ENCODE peak calls at places on chromosomes 11 and 22, in four cellular contexts. B, I, A and W are unnamed samples.

GRCh38 chr11:28727254-28727653 is 619.1 kb downstream of the METTL15 start:
- DNase-seq in B (no peak), I (no peak), A (no peak), W (no peak)

GRCh38 chr11:126398296-126398695 is 42.8 kb downstream of the ST3GAL4 start:
- DNase-seq in B (no peak), I (no peak), A (no peak), W (no peak)

GRCh38 chr11:1401656-1402221 is 12.0 kb downstream of the BRSK2 start:
- DNase-seq in B (no peak), I (peak), A (peak), W (no peak)

GRCh38 chr11:72812968-72813739 is 1.1 kb upstream of the ATG16L2 start:
- DNase-seq in B (peak), I (peak), A (peak), W (peak)

GRCh38 chr11:124970925-124971324 is 16.9 kb downstream of the CCDC15 start:
- DNase-seq in B (no peak), I (peak), A (peak), W (no peak)

GRCh38 chr22:42939451-42939881 is 75.5 kb downstream of the PACSIN2 start:
- DNase-seq in B (no peak), I (no peak), A (no peak), W (no peak)

GRCh38 chr22:46360891-46361290 is 25.4 kb downstream of the TRMU start:
- DNase-seq in B (no peak), I (no peak), A (no peak), W (no peak)

GRCh38 chr11:587978-588380 is 11.7 kb downstream of the PHRF1 start:
- DNase-seq in B (no peak), I (peak), A (no peak), W (no peak)

GRCh38 chr22:18044548-18045271 is 20.3 kb upstream of the MICAL3 start:
- DNase-seq in B (no peak), I (no peak), A (no peak), W (no peak)

GRCh38 chr22:20463324-20464095 is 25.9 kb upstream of the SCARF2 start:
- DNase-seq in B (no peak), I (no peak), A (no peak), W (peak)

GRCh38 chr11:729492-730074 is 17.7 kb upstream of the TALDO1 start:
- DNase-seq in B (no peak), I (no peak), A (no peak), W (no peak)

GRCh38 chr11:44618561-44619425 is 53.3 kb downstream of the CD82 start:
- DNase-seq in B (no peak), I (no peak), A (no peak), W (no peak)

GRCh38 chr11:129285387-129285786 is 90.3 kb upstream of the BARX2 start:
- DNase-seq in B (no peak), I (no peak), A (no peak), W (no peak)

GRCh38 chr11:70863988-70864387 is 388.4 kb downstream of the SHANK2 start:
- DNase-seq in B (no peak), I (no peak), A (no peak), W (no peak)

DNA sequence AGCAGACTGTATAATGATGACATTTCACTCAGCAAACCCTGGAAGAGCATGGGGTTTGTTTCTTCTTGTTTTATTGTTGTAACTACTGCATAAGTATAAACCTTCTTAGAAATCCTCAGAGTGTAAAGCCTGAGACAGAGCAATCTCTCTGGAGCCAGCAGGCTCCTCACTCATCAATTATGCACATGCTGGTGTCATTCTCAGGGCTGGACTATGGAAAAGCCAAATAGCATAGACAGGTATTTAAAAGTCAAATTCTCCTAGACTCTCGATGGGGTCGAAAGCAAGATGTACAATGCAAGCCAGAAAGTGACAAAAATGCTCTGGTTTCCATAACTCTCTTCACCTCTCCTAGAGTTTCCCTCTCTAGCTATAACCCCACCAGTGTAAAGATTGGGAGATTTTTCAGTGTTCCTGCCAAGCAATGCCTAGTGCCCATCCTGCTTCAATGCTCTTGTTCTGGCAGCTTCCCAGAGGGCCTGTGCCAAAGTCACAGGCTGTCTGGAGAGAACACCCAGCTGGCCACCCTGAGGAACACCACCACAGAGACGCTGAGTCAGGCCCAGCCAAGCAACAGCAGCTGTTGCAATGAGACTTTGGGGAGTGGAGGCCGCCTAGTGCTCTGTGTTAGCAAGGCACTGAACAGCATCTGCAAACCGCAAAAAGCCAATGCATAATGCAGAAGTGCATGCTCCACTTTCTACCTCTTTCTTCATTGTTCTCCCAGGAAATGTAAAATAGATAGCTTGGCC is 167.9 kb downstream of the NXPE2 start:
- DNase-seq in B (no peak), I (no peak), A (peak), W (no peak)
- TF ChIP-seq CTCF in B (no peak), I (no peak), A (no peak), W (no peak)

DNA sequence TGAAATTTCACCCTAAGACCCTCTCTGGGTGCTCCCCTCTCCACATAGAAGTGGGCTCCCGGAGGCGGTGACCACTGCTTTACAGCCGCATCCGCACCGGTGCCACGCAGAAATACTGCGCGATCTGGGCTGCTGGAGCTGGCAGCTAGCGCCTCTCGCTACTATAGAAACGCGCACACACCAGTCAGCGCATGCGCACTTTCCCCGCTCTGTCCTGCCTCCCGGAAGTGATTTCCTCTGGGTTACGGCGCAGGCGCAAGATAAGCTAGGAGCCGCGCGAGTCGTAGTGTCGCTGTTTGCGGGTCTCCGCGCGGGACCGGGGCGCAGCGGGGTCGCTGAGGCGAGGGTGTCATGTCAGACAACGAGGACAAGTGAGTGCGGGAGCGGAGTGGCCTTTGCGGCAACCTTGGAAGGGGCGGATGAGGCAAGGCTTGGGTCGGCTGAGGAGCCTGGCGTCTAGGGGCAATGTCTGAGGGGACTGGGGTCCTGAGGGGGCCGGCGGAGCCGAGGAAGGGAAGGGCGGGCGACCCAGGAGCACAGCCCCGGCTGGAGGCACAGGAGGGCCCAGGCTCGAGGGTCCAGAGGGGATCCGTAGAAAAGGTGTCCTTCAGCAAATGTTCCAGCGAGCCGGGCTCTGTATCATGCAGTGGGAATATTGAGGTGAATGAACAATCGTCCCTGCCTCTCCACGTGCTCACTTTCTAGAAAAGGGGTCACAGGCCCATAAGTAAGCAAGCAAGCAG is at the start of the genes C22orf23 and POLR2F:
- DNase-seq in B (peak), I (peak), A (peak), W (peak)
- TF ChIP-seq CTCF in B (peak), I (no peak), A (no peak), W (no peak)

GRCh38 chr11:65540290-65541092 is 15.6 kb downstream of the SCYL1 start:
- DNase-seq in B (peak), I (peak), A (peak), W (peak)

GRCh38 chr11:65541093-65542010 is 16.5 kb downstream of the SCYL1 start:
- DNase-seq in B (no peak), I (no peak), A (no peak), W (no peak)

GRCh38 chr11:65538915-65539374 is 14.1 kb downstream of the SCYL1 start:
- DNase-seq in B (no peak), I (no peak), A (peak), W (no peak)

GRCh38 chr11:65538232-65538914 is 13.5 kb downstream of the SCYL1 start:
- DNase-seq in B (no peak), I (no peak), A (no peak), W (no peak)

GRCh38 chr11:65539401-65540289 is 14.8 kb downstream of the SCYL1 start:
- DNase-seq in B (no peak), I (no peak), A (peak), W (peak)
- TF ChIP-seq CTCF in B (no peak), I (no peak), A (no peak), W (no peak)

GRCh38 chr11:103325686-103326069 is 216.5 kb downstream of the DYNC2H1 start:
- DNase-seq in B (no peak), I (no peak), A (peak), W (no peak)

GRCh38 chr11:103322861-103323260 is 213.6 kb downstream of the DYNC2H1 start:
- DNase-seq in B (no peak), I (peak), A (no peak), W (no peak)

GRCh38 chr11:103327721-103328120 is 218.5 kb downstream of the DYNC2H1 start:
- DNase-seq in B (no peak), I (peak), A (no peak), W (no peak)

DNA sequence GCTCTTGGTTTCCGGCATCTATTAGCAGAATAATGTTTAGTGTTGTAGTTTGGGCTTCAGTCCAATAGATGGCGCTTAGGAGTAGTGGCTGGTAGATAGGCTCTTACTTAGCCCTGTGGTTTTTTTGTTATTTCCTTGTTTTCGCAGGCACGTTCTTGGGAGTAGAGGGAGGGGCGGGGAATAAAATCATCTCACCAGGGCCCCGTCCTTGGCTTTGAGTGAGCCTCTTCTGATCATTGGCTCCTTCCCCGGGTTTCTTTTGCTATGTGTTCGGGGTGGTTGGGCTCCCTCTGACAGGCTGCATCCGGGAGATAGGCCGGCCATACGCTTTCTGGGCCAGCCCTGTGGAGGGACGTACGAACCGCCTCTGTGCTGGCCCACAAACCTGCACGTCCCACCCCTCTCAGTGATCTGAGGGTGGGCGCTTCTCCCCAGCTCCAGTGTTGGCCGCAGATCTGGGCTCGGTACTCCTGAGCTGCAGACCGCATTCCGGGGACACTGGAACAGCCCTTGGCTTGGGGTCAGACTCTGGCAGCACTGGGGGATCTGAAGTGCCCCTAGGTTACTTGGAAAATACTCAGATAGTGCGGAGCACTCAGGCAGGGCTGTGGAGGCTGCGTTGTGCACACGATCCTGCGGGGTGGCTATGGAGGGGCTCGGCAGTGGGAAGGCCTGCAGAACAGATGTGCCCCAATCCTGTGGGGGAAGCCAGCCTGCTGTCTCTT is 217.0 kb downstream of the DYNC2H1 start:
- DNase-seq in B (no peak), I (peak), A (peak), W (no peak)
- TF ChIP-seq CTCF in B (peak), I (peak), A (peak), W (no peak)

DNA sequence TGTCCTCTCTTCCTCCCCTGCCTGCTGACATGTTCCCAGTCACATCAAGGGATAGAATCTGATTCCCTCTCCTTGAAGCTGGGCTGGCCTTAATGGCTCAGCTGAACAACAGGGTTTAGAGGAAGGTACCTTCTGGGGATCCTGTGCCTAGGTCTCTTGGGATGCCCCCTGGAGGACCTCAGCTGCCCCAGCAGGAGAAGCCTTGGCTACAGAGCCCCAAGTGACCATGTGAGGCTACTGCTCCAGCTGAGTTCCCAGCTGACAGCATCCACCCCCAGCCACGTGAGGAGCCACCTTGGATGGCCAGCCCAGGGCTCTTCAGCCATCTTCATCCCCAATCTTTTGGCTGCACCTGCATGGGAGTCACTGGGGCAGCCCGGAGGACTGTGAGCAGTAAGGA is 1499.3 kb downstream of the TBC1D22A start:
- DNase-seq in B (no peak), I (no peak), A (no peak), W (no peak)
- TF ChIP-seq CTCF in B (no peak), I (no peak), A (no peak), W (no peak)

GRCh38 chr11:116284930-116285329 is 487.9 kb downstream of the BUD13 start:
- DNase-seq in B (no peak), I (no peak), A (no peak), W (no peak)

GRCh38 chr11:116282481-116282880 is 490.3 kb downstream of the BUD13 start:
- DNase-seq in B (no peak), I (no peak), A (no peak), W (no peak)

GRCh38 chr11:116283300-116283699 is 489.5 kb downstream of the BUD13 start:
- DNase-seq in B (no peak), I (no peak), A (no peak), W (no peak)

GRCh38 chr11:116278076-116278475 is 494.7 kb downstream of the BUD13 start:
- DNase-seq in B (no peak), I (no peak), A (no peak), W (no peak)

DNA sequence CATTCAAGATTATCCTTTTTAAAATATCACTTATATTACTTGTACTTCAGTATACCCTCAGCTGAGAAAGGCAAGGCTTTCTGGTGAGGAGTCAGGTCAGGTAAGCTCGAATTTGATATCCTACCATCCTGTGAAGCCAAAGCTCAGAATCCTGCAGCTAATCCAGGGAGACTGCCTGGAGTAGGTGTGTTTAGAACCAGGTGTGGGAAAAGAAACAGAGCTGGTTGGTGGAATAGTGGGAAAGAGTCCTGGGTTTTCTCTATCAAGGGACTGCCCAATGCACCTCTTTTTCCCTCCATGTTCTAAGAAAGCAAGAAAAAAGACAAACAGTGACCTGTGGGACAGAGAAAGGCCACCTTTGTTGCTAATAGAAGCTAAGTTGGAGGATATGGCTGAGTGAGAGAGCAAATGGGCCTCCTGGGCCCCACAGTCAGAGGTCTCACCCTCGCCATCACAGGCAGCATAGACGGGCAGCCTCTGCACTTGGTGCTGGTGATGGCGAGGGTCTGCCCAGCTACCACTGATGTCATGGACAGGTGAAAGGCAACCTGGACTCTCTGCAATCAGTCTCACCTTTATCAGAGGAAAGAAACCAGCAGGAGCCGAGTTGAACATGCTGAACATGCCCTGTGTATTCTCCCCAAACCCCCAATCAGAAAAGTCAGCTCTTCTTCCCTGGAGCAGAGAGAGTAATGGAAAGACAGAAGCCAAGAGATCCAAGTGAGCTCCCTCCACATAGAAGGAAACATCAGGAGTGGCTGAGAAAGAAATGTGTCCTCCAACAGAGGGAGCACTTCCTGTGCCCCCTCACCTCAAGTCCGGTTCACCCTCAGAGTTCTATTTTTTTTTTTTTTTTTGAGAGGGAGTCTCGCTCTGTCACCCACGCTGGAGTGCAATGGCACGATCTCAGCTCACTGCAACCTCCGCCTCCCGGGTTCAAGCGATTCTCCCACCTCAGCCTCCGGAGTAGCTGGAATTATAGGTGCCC is 491.3 kb downstream of the BUD13 start:
- DNase-seq in B (no peak), I (no peak), A (no peak), W (no peak)
- TF ChIP-seq CTCF in B (peak), I (no peak), A (peak), W (no peak)

DNA sequence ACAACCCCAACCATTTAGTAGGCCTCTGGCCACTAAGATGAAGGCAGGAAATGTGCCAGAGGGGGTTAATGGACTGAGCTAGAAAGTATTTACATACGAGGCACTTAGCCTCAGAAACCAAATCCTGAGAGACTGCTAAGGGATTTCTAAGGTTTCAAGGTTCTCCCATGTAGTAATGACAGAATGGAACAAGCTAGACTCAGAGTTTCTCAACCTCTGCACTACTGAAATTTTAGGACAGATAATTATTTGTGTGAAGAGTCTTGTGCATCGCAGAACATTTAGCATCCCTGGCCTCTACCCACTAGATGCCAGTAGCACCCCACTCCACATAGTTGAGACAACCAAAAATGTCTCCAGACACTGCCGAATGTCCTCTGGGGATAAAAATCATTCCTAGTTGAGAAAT is 54.8 kb upstream of the CHRM4 start:
- DNase-seq in B (no peak), I (no peak), A (no peak), W (no peak)
- TF ChIP-seq CTCF in B (no peak), I (peak), A (peak), W (no peak)

DNA sequence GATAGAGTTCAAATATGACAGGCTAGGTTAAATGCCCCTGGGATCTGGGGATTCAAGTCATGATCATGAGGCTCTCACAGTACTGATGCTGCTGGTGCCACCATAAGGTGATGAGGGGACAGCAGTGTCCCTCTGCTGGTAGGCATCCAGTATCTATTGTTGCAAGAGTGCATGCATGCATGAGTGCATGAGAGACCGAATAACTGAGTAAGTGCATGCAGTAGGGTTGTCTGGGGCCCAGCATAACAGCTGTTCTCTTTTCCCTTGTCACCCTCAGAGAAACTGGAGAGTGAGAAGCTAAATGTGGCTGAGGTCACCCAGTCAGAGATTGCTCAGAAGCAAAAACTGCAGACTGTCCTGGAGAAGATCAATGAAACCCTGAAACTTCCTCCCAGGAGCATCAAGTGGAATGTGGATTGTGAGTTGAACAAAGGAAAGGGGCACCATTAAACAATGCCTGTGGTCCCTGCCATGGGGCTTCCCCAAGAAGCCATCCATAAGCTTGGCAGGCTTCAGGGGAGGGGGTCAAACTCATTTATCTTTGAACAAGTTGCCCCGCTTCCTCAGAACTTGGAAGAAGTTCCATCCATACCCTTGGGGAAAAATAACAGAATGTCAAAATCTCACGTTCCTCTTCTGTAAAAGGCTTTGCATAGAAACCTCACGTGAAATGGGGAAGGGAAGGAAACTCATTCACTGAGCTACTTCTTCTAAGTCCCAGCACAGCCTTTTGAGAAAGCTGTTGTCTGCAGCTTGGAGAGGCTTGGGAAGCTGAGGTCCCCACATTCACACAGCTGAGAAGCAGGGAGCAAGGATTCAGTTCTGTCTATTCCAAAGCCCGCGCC is 119.0 kb downstream of the PARVA start:
- DNase-seq in B (no peak), I (no peak), A (peak), W (no peak)
- TF ChIP-seq CTCF in B (no peak), I (peak), A (peak), W (no peak)